ENCODE peak calls at places on chromosomes 6 and 20, in seven cellular contexts. X, W, K, P, S, Y and B are unnamed samples.

GRCh38 chr20:48098866-48099265 is 313.6 kb upstream of the SULF2 start:
- DNase-seq in X (no peak), W (no peak), K (peak; percentile 2), P (no peak), S (no peak), Y (peak; percentile 45), B (no peak)

GRCh38 chr6:69090132-69090531 is 455.1 kb downstream of the ADGRB3 start:
- DNase-seq in X (no peak), W (no peak), K (no peak), P (no peak), S (no peak), Y (peak; percentile 97), B (peak; percentile 81)

GRCh38 chr6:13992417-13993055 is 67.8 kb downstream of the RNF182 start:
- DNase-seq in X (no peak), W (no peak), K (no peak), P (no peak), S (no peak), Y (peak; percentile 75), B (peak; percentile 23)

GRCh38 chr6:41901882-41902519 is 6.8 kb upstream of the USP49 start:
- DNase-seq in X (no peak), W (no peak), K (no peak), P (peak; percentile 29), S (no peak), Y (no peak), B (no peak)

GRCh38 chr6:1672379-1672778 is 62.7 kb downstream of the FOXC1 start:
- DNase-seq in X (no peak), W (no peak), K (no peak), P (no peak), S (no peak), Y (no peak), B (no peak)

GRCh38 chr6:142725024-142725770 is 219.8 kb downstream of the HIVEP2 start:
- DNase-seq in X (no peak), W (no peak), K (no peak), P (no peak), S (no peak), Y (no peak), B (no peak)

GRCh38 chr20:634526-634925 is 18.5 kb downstream of the SRXN1 start:
- DNase-seq in X (no peak), W (no peak), K (peak; percentile 52), P (no peak), S (no peak), Y (no peak), B (no peak)

GRCh38 chr6:134351615-134352474 is 33.9 kb upstream of the SGK1 start:
- DNase-seq in X (no peak), W (no peak), K (no peak), P (no peak), S (no peak), Y (no peak), B (no peak)

GRCh38 chr6:5412663-5413062 is 151.3 kb downstream of the FARS2 start:
- DNase-seq in X (no peak), W (no peak), K (no peak), P (no peak), S (no peak), Y (no peak), B (no peak)

GRCh38 chr20:50054626-50055511 is 58.1 kb downstream of the UBE2V1 start:
- DNase-seq in X (no peak), W (no peak), K (no peak), P (no peak), S (no peak), Y (peak; percentile 60), B (peak; percentile 59)

GRCh38 chr20:35601021-35601973 is 14.3 kb upstream of the SPAG4 start:
- DNase-seq in X (peak; percentile 84), W (peak; percentile 83), K (peak; percentile 91), P (peak; percentile 76), S (peak; percentile 87), Y (peak; percentile 76), B (no peak)

DNA sequence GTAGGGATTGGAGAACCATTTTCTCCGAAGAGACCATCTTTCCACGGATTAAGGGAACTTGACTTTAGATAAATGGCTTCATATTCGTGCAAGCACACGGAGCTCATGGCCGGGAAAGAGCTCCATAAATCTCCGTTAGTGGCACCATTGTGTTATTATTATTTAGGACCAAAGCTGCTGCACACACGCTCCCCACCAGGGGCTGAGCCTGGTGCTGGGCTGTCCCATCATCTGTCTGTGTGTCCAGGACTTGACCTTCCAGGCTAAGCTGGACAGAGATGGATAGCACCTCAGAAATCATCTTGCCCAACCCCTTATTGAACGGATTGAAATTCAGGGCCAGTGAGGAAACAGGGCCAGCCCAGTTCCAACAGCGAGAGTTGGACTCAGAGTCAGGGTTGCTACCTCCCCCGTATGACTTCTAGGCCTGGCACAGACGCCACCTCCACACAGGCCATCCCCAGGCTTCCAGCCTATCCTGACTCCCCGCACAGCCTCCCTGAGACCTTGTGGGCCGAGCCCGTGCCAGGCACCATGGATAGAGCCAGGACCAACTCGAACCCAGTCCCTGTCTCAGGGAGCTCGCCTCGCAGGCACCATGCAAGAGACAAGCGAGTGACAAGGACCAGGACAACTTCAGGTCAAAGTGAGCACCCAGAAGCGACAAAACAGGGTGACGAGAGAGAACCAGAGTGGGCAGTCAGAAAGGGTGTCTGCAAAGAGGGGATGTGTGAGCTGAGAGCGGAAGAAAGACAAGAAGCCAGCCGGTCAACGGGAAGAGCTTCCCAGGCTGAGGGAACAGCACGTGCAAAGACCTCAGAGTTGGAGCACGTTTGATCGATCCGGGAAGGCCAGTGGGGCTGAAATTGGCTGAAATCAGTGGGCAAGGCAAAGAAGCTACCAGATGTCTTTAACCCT is 45.4 kb downstream of the KIAA1755 start:
- DNase-seq in X (no peak), W (no peak), K (no peak), P (no peak), S (no peak), Y (no peak), B (no peak)
- TF ChIP-seq CTCF in X (no peak), W (no peak), K (no peak), P (no peak), S (no peak), Y (no peak), B (peak; percentile 10)

GRCh38 chr20:60232380-60232779 is 274.2 kb downstream of the CDH26 start:
- DNase-seq in X (no peak), W (no peak), K (no peak), P (no peak), S (no peak), Y (no peak), B (no peak)
- H3K4me3 ChIP-seq in X (no peak overlapping the region), W (no peak overlapping the region), K (no peak overlapping the region), P (no peak overlapping the region), S (no peak overlapping the region), Y (no peak overlapping the region), B (no peak overlapping the region)

GRCh38 chr6:33034554-33034953 is 25.2 kb upstream of the HLA-DOA start:
- DNase-seq in X (no peak), W (no peak), K (no peak), P (no peak), S (no peak), Y (no peak), B (no peak)

GRCh38 chr6:33040157-33040556 is 30.8 kb upstream of the HLA-DOA start:
- DNase-seq in X (no peak), W (no peak), K (no peak), P (no peak), S (no peak), Y (no peak), B (no peak)

GRCh38 chr6:33036512-33036911 is 27.1 kb upstream of the HLA-DOA start:
- DNase-seq in X (no peak), W (no peak), K (no peak), P (no peak), S (no peak), Y (no peak), B (no peak)
- H3K27me3 ChIP-seq in X (no peaks in the 10 kb centered on the region), W (no peaks in the 10 kb centered on the region), K (no peaks in the 10 kb centered on the region), P (no peaks in the 10 kb centered on the region), S (no peaks in the 10 kb centered on the region), Y (no peaks in the 10 kb centered on the region), B (no peaks in the 10 kb centered on the region)

GRCh38 chr6:100892693-100893092 is 11.6 kb upstream of the ASCC3 start:
- DNase-seq in X (no peak), W (no peak), K (no peak), P (no peak), S (no peak), Y (peak; percentile 7), B (no peak)
- TF ChIP-seq CTCF in X (no peak), W (no peak), K (no peak), P (no peak), S (no peak), Y (no peak), B (no peak)

GRCh38 chr6:158706369-158706982 is 56.6 kb downstream of the SYTL3 start:
- DNase-seq in X (peak; percentile 78), W (no peak), K (peak; percentile 75), P (peak; percentile 71), S (peak; percentile 62), Y (peak; percentile 41), B (no peak)
- H3K4me3 ChIP-seq in X (peak overlapping the region; percentile 21), W (no peak overlapping the region), K (no peak overlapping the region), P (no peak overlapping the region), S (no peak overlapping the region), Y (no peak overlapping the region), B (no peak overlapping the region)

DNA sequence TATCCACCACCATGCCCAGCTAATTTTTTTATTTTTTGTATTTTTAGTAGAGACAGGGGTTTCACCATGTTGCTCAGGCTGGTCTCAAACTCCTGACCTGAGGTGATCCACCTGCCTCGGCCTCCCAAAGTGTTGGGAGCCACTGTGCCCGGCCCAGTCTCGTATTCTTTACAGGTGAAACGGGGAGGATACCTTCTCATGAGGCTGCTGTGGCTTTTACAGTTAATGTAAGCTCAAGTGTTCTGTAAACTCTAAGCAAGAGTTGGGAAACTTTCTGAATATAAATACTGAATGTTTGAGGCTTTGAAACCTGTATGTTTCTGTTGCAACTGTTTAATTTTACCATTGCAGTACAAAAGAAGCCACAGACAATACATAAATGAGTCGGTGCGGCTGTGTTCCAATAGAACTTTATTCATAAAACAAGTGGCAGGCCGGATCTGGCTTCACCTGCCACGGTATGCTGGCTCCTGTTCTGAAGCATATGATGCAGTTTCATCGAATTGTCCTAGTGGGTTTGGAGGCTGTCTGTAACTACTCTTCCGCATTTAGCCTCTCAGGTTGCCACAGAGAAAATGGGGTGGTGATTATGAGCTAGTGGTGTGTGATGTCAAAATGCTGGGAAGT is 192.5 kb upstream of the ZFP64 start:
- DNase-seq in X (no peak), W (no peak), K (no peak), P (peak; percentile 24), S (no peak), Y (no peak), B (no peak)
- H3K27me3 ChIP-seq in X (no peaks in the 10 kb centered on the region), W (no peaks in the 10 kb centered on the region), K (no peaks in the 10 kb centered on the region), P (no peaks in the 10 kb centered on the region), S (no peaks in the 10 kb centered on the region), Y (no peaks in the 10 kb centered on the region), B (no peaks in the 10 kb centered on the region)